ENCODE peak calls at places on chromosomes 4 and X, in seven cellular contexts. E is stomach, Q is ovary, F is PC-3, U is tibial nerve, O is HCT116, Y is IMR-90. I is an unnamed sample.

GRCh38 chr4:99640676-99641075 is 17.0 kb downstream of the C4orf54 start:
- DNase-seq in E (no peak), Q (no peak), F (peak; percentile 32), U (no peak), O (no peak), Y (no peak), I (no peak)

GRCh38 chr4:110287130-110287529 is 88.7 kb upstream of the ELOVL6 start:
- DNase-seq in E (no peak), Q (no peak), F (peak; percentile 84), U (no peak), O (peak; percentile 44), Y (peak; percentile 81), I (peak; percentile 82)

GRCh38 chr4:125283702-125284279 is 31.0 kb upstream of the FAT4 start:
- DNase-seq in E (no peak), Q (no peak), F (peak; percentile 39), U (no peak), O (peak; percentile 18), Y (peak; percentile 51), I (peak; percentile 10)

GRCh38 chr4:166140951-166141350 is 267.9 kb downstream of the TLL1 start:
- DNase-seq in E (no peak), Q (no peak), F (no peak), U (no peak), O (no peak), Y (no peak), I (no peak)

GRCh38 chr4:113636438-113636818 is 125.1 kb downstream of the CAMK2D start:
- DNase-seq in E (no peak), Q (no peak), F (peak; percentile 29), U (no peak), O (no peak), Y (no peak), I (no peak)

GRCh38 chrX:50067435-50068292 is 133.1 kb downstream of the AKAP4 start:
- DNase-seq in E (no peak), Q (no peak), F (no peak), U (no peak), O (no peak), Y (peak; percentile 47), I (peak; percentile 22)

GRCh38 chr4:1578301-1578781 is 105.8 kb downstream of the FAM53A start:
- DNase-seq in E (no peak), Q (no peak), F (no peak), U (no peak), O (no peak), Y (no peak), I (no peak)

GRCh38 chr4:1928356-1929235 is 57.4 kb downstream of the NSD2 start:
- DNase-seq in E (no peak), Q (no peak), F (no peak), U (no peak), O (no peak), Y (peak; percentile 27), I (peak; percentile 17)

GRCh38 chr4:138138774-138139173 is 103.4 kb downstream of the SLC7A11 start:
- DNase-seq in E (no peak), Q (no peak), F (no peak), U (no peak), O (no peak), Y (no peak), I (no peak)

GRCh38 chr4:80243274-80244018 is 23.0 kb upstream of the FGF5 start:
- DNase-seq in E (no peak), Q (no peak), F (no peak), U (no peak), O (no peak), Y (no peak), I (no peak)

GRCh38 chr4:75968084-75968483 is 22.7 kb downstream of the SDAD1 start:
- DNase-seq in E (no peak), Q (no peak), F (no peak), U (no peak), O (no peak), Y (no peak), I (no peak)

GRCh38 chr4:130257271-130257670 is 1161.3 kb downstream of the C4orf33 start:
- DNase-seq in E (no peak), Q (no peak), F (peak; percentile 74), U (no peak), O (no peak), Y (peak; percentile 22), I (peak; percentile 81)

GRCh38 chr4:153521467-153521866 is 55.3 kb downstream of the TMEM131L start:
- DNase-seq in E (no peak), Q (no peak), F (no peak), U (no peak), O (no peak), Y (no peak), I (no peak)

GRCh38 chr4:114890773-114891172 is 222.6 kb downstream of the NDST4 start:
- DNase-seq in E (no peak), Q (no peak), F (no peak), U (no peak), O (no peak), Y (no peak), I (no peak)

DNA sequence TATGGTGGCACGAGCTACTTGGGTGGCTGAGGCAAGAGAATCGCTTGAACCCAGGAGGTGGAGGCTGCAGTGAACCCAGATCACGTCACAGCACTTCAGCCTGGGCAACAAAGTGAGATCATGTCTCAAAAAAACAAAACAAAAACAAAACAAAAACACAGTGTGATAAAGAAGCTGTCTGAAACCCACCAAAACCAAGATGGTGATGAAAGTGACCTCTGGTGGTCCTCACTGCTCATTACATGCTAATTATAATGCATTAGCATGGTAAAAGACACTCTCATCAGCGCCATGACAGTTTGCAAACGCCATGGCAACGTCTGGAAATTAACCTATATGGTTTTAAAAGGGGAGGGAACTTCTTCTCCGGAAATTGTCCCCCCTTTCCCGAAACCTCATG is 29.4 kb upstream of the OPHN1 start:
- DNase-seq in E (no peak), Q (no peak), F (peak; percentile 57), U (no peak), O (peak; percentile 7), Y (peak; percentile 47), I (peak; percentile 11)
- TF ChIP-seq CTCF in E (peak; percentile 25), Q (peak; percentile 62), F (peak; percentile 63), U (peak; percentile 43), O (peak; percentile 48), Y (peak; percentile 56), I (peak; percentile 47)

DNA sequence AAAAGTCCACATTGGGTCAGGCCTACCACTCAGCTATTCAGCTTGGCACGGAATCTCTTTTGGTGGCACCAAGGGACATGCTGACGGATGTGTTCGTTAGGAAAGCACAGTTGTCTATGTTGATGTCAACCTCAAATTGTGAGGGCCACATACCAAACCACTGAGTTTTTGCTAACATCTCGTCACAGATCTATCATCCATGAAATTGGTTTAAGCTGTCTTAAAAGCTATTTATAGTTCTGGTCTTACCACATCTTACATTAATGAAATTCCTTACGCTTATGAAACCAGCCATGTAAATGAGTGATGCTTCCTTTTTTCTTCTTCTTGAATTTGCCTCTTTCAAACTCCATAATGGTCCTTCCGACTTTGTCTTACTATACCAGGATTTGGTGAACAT is 101.5 kb downstream of the MGST2 start:
- DNase-seq in E (no peak), Q (no peak), F (no peak), U (no peak), O (no peak), Y (no peak), I (peak; percentile 90)
- H3K4me3 ChIP-seq in E (no peak overlapping the region), Q (no peak overlapping the region), F (no peak overlapping the region), U (no peak overlapping the region), O (no peak overlapping the region), Y (no peak overlapping the region), I (no peak overlapping the region)

GRCh38 chr4:71862315-71862714 is 78.4 kb upstream of the GC start:
- DNase-seq in E (no peak), Q (no peak), F (no peak), U (no peak), O (no peak), Y (no peak), I (no peak)
- H3K9me3 ChIP-seq in E (peaks cover 28% of the 10 kb centered on the region), Q (no peaks in the 10 kb centered on the region), F (peaks cover 51% of the 10 kb centered on the region), U (no peaks in the 10 kb centered on the region), O (peaks cover 25% of the 10 kb centered on the region), Y (peaks cover 5% of the 10 kb centered on the region), I (no peaks in the 10 kb centered on the region)

DNA sequence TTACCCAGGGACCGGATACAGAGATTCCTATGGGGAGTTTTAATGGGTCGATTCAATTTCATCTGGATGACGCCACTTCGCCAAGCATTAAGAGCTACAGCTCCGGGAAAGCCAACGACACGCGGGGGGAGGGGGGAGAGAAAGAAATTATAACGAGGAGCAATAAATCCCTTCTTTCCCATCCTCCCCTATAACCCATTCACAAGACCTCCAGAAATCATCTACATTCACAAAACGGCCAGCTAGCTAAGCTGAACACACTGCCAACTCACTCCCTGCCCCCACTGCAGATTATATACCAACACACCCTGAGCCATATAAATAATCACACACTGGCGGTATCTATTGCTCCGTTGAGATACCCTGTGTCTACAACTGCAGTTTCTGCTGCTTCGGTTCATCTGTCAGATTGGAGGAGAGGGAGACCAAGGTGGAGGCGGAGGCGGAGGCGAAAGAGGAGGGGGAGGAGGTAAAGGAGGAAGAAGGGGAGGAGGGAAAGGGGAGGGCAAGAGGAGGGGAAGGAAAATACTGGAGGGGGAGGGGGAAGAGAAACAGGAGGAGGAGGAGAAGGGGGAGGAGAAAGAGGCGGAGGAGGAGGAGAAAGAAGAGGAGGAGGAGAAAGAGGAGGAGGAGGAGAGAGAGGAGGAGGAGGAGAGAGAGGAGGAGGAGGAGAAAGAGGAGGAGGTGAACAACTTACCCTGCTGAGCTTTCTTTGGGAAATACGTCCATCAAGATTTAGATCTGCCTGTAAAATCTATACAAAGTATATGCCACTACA is 113.9 kb upstream of the VAMP7 start:
- DNase-seq in E (peak; percentile 47), Q (peak; percentile 34), F (peak; percentile 51), U (no peak), O (peak; percentile 71), Y (peak; percentile 74), I (peak; percentile 83)
- TF ChIP-seq CTCF in E (no peak), Q (no peak), F (no peak), U (no peak), O (no peak), Y (no peak), I (no peak)

GRCh38 chr4:15677507-15677988 is 4.1 kb upstream of the FAM200B start:
- DNase-seq in E (peak; percentile 36), Q (no peak), F (peak; percentile 94), U (no peak), O (peak; percentile 82), Y (peak; percentile 48), I (peak; percentile 71)
- H3K4me3 ChIP-seq in E (no peak overlapping the region), Q (no peak overlapping the region), F (peak overlapping the region; percentile 45), U (no peak overlapping the region), O (no peak overlapping the region), Y (no peak overlapping the region), I (peak overlapping the region; percentile 22)

DNA sequence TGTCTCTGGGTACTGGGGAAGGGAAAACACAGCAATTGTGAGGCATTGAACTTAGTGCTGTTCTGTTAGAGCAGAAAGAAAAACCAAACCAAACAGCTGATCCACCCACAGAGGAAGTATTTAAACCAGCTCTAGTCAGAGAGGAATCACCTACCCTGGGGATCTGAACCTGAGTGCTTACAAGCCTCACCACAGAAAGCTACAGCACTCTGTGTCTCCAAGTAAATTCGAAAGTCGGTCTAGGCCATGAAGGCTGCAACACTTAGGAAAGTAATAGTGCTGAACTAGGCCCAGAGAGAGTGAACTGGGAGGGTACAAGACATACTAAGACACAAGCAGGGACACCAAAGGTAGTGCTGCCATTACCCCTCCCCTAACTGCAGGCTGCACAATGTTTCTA is 142.2 kb upstream of the CXorf51A start:
- DNase-seq in E (no peak), Q (no peak), F (no peak), U (no peak), O (no peak), Y (no peak), I (no peak)
- H3K9me3 ChIP-seq in E (peaks cover 12% of the 10 kb centered on the region), Q (no peaks in the 10 kb centered on the region), F (no peaks in the 10 kb centered on the region), U (no peaks in the 10 kb centered on the region), O (no peaks in the 10 kb centered on the region), Y (peaks cover 4% of the 10 kb centered on the region), I (no peaks in the 10 kb centered on the region)

I was measured in astrocyte.